ENCODE peak calls at places on chromosomes 6 and 20, in four cellular contexts. U, G, W and Z are unnamed samples.
A peak's percentile ranks its signal among the peaks of the same experiment; 100 is the strongest.

GRCh38 chr6:118562248-118562647 is 14.2 kb downstream of the PLN start:
- DNase-seq in U (no peak), G (no peak), W (no peak), Z (no peak)

GRCh38 chr6:31588871-31589650 is 3.0 kb downstream of the LST1 start:
- DNase-seq in U (peak; percentile 14), G (no peak), W (no peak), Z (no peak)

GRCh38 chr6:27839303-27840081 is 72.7 kb downstream of the OR2B2 start:
- DNase-seq in U (peak; percentile 76), G (peak; percentile 66), W (no peak), Z (peak; percentile 62)

GRCh38 chr6:83884523-83884922 is 25.0 kb downstream of the CYB5R4 start:
- DNase-seq in U (peak; percentile 68), G (peak; percentile 59), W (no peak), Z (peak; percentile 80)

GRCh38 chr6:6975395-6976111 is 132.2 kb upstream of the RREB1 start:
- DNase-seq in U (peak; percentile 30), G (no peak), W (no peak), Z (no peak)

GRCh38 chr6:128124713-128125112 is 223.9 kb upstream of the THEMIS start:
- DNase-seq in U (peak; percentile 47), G (no peak), W (no peak), Z (no peak)

GRCh38 chr6:67606905-67607828 is 1027.9 kb upstream of the ADGRB3 start:
- DNase-seq in U (peak; percentile 39), G (no peak), W (no peak), Z (no peak)

GRCh38 chr6:122838060-122838780 is 49.2 kb downstream of the SMPDL3A start:
- DNase-seq in U (peak; percentile 33), G (no peak), W (no peak), Z (peak; percentile 86)

GRCh38 chr6:42118162-42119001 is 24.0 kb downstream of the C6orf132 start:
- DNase-seq in U (peak; percentile 36), G (no peak), W (no peak), Z (no peak)

DNA sequence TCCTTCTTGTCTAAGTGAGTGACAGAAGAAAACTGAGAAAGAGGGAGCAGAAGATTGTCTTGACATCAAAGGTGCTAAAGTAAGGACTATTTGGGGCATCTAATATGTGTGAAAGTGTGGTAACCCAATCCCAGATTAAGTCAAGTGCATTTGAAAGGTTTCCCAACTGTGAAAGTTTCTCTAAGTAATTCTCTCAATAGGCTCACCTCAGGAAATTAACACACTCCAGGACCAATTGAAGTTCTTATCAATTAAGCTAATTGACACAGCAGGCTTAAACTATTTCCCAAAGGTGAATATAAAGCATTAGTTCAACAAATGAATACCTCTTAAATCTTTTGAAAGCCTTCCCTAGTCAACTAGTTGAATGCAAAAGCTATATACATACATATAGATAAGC is 212.8 kb upstream of the FUT9 start:
- DNase-seq in U (no peak), G (no peak), W (no peak), Z (no peak)
- TF ChIP-seq CTCF in U (no peak), G (no peak), W (no peak), Z (no peak)

GRCh38 chr20:50372770-50373088 is 137.5 kb upstream of the PTPN1 start:
- DNase-seq in U (no peak), G (no peak), W (no peak), Z (no peak)

GRCh38 chr20:50373674-50374286 is 136.4 kb upstream of the PTPN1 start:
- DNase-seq in U (no peak), G (no peak), W (no peak), Z (no peak)

GRCh38 chr20:50376888-50377459 is 133.2 kb upstream of the PTPN1 start:
- DNase-seq in U (no peak), G (no peak), W (no peak), Z (no peak)

GRCh38 chr20:50376179-50376887 is 133.8 kb upstream of the PTPN1 start:
- DNase-seq in U (no peak), G (no peak), W (no peak), Z (no peak)

DNA sequence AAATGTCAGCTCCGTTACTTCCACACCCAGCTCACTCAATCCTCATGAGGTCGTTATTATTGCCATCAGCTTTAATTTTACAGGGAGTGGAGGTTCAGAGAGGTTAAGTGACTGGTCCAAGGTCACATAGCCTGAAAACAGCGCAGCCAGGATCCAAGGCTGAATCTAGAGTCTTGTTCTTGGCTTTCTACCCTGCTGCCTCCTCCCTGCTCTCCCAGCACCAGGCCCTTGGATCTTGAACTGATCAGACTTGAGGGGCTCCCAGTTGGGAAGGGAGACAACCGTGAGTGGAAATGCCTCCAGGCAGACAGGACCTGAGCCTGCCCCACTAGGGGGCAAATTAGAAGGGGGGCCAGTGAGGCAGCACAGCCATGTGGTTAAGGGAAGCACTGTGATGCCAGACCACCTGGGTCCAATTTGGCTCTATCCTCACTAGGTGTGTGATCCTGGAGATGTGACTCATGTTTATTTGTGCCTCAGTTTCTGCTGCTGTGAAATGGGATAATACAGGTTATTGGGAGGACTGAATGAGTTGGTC is 135.6 kb upstream of the PTPN1 start:
- DNase-seq in U (no peak), G (no peak), W (no peak), Z (no peak)
- H3K27ac ChIP-seq in U (no peak overlapping the region), G (no peak overlapping the region), W (no peak overlapping the region), Z (no peak overlapping the region)

DNA sequence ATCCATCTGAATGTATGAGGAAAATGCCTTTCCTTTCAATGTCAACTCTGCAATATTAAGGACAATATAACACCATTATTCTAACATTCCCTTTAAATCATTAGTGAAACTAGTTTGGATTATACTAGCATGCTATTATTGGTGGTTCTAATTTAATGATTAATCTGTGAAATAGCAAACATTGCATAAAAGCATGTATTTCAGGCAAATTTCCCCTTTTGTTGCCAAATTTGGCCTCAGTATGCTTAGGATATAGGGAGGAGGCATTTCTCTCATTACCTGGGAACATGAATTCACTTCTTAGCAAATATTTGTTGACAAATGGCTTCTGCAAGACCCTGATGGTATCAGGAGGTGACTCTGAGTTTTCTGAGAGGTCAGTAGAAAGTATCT is 1.6 kb downstream of the TPMT start:
- DNase-seq in U (no peak), G (no peak), W (no peak), Z (no peak)
- H3K4me3 ChIP-seq in U (no peak overlapping the region), G (peak overlapping the region; percentile 98), W (no peak overlapping the region), Z (no peak overlapping the region)

DNA sequence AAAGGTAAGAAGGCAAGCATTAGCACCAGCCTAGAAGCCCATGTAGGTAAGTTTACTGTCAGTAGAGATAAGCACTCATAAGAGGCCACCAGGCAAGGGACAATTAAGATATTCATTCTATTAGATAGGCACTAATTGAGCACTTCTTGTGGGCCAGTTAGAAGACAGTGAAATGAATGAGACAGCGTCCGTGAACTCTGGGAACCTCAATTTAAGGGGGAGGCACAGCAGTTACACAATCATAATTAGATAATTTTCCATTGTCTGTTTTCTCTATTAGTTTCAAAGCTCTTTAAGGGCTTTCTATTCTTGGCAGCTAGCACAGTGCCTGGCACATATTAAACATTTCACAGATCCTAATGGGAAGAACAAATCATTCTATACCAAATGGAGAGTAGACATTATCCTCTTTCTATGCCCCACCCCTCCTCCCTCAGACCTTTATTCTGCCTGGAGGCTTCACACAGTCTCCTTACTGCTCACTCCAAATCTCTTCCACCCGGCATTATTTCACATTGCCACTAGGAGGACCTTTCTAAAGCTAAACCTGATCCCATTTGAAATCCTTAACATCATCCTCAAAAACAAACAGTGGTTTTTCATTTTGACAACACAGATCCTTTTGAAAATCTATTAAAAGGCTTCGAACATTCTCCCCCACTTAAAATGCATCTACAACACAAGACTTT is 529.6 kb downstream of the ADGRB3 start:
- DNase-seq in U (no peak), G (no peak), W (no peak), Z (peak; percentile 55)
- TF ChIP-seq CTCF in U (no peak), G (peak; percentile 44), W (no peak), Z (peak; percentile 56)

GRCh38 chr20:33767739-33768138 is 35.9 kb downstream of the ZNF341 start:
- DNase-seq in U (no peak), G (no peak), W (no peak), Z (no peak)
- H3K27ac ChIP-seq in U (no peak overlapping the region), G (no peak overlapping the region), W (no peak overlapping the region), Z (no peak overlapping the region)

GRCh38 chr20:63007472-63007721 is 633 bp upstream of the BHLHE23 start:
- DNase-seq in U (no peak), G (no peak), W (no peak), Z (no peak)
- H3K4me3 ChIP-seq in U (peak overlapping the region; percentile 18), G (no peak overlapping the region), W (no peak overlapping the region), Z (no peak overlapping the region)

DNA sequence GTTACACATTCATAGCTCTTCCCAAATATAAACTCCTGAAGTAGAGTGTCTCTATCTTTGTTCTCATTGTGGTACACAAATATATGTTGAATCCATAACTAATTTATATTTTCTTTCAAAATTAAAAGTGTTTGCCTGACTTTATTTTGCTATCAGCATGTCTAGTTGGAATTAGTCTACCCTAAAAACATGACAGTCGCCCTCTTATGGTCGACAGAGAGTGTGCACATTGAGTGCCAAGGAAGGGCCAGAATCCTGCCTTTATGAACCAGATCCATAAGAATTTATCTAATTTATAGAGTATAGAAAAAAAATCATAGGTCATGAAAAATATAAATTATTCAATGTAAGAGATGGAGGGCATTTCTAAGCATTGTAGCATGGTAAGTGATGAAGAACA is 12.3 kb upstream of the DEFB112 start:
- DNase-seq in U (no peak), G (no peak), W (no peak), Z (peak; percentile 26)
- TF ChIP-seq CTCF in U (no peak), G (peak; percentile 76), W (no peak), Z (peak; percentile 68)

DNA sequence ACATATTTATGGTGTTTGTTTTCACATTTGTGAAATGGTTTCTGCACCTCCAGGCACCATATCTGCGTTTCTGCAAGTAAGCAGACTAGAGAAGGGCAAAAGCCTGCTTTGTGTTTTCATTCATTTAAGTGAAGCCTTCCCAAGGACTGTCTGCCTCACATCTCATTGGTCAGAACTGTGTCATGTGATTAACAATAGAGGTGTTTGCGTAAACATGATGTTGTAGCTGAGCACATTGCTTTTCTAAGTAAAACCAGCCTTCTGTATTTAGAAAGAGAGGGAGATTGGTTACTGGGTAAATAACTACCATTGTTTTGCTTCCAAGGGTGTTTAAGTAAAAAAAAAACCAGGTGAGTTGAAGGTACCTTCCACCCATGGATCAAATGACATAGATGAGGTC is 39.7 kb downstream of the SH3BGRL2 start:
- DNase-seq in U (no peak), G (no peak), W (no peak), Z (no peak)
- H3K27ac ChIP-seq in U (no peak overlapping the region), G (no peak overlapping the region), W (peak overlapping the region; percentile 15), Z (no peak overlapping the region)